ENCODE peak calls at places on chromosomes 3 and 15, in ten cellular contexts. S is WERI-Rb-1, F is foreskin fibroblast, P is brain microvascular endothelial cell, W is GM12865, E is adrenal gland, U is heart left ventricle, B is neural crest cell, L is fibroblast of lung, J is transverse colon. I is an unnamed sample.
A peak's percentile ranks its signal among the peaks of the same experiment; 100 is the strongest.

GRCh38 chr3:10435850-10436249 is 69.5 kb downstream of the ATP2B2 start:
- DNase-seq in S (no peak), J (no peak), P (no peak), W (no peak), B (no peak), L (no peak), E (no peak), U (no peak), F (no peak), I (no peak)

GRCh38 chr3:178325330-178325729 is 210.9 kb upstream of the KCNMB2 start:
- DNase-seq in F (peak; percentile 49), S (no peak), L (peak; percentile 75), W (no peak), B (no peak), U (no peak), P (no peak), J (no peak), E (no peak), I (peak; percentile 65)

GRCh38 chr3:7204848-7205156 is 343.9 kb downstream of the GRM7 start:
- DNase-seq in E (no peak), W (no peak), L (no peak), P (no peak), S (no peak), B (no peak), J (no peak), F (no peak), U (no peak), I (no peak)

GRCh38 chr3:56303508-56303907 is 164.8 kb downstream of the ERC2 start:
- DNase-seq in W (peak; percentile 79), E (no peak), B (peak; percentile 49), L (peak; percentile 57), P (peak; percentile 42), J (no peak), U (no peak), F (peak; percentile 60), S (peak; percentile 59), I (peak; percentile 44)

GRCh38 chr3:130480736-130481135 is 36.2 kb upstream of the COL6A6 start:
- DNase-seq in P (peak; percentile 28), U (peak; percentile 33), E (peak; percentile 19), W (peak; percentile 18), J (no peak), B (peak; percentile 3), S (peak; percentile 35), L (peak; percentile 49), F (peak; percentile 41), I (peak; percentile 72)

GRCh38 chr3:195259146-195259563 is 11.8 kb downstream of the XXYLT1 start:
- DNase-seq in S (no peak), B (no peak), J (no peak), W (no peak), L (peak; percentile 60), P (peak; percentile 32), F (peak; percentile 67), U (no peak), E (peak; percentile 64), I (peak; percentile 75)

GRCh38 chr15:48333553-48333952 is 2.3 kb downstream of the DUT start:
- DNase-seq in E (no peak), F (no peak), L (no peak), U (no peak), S (no peak), P (no peak), J (no peak), B (no peak), W (peak; percentile 12), I (no peak)

GRCh38 chr3:27165348-27165747 is 203.8 kb downstream of the NEK10 start:
- DNase-seq in B (no peak), J (no peak), P (peak; percentile 65), S (no peak), L (peak; percentile 64), F (peak; percentile 86), W (no peak), U (no peak), E (no peak), I (peak; percentile 83)

GRCh38 chr3:131995936-131996335 is 38.9 kb downstream of the CPNE4 start:
- DNase-seq in S (no peak), E (no peak), P (no peak), B (no peak), J (no peak), U (no peak), W (no peak), F (peak; percentile 67), L (no peak), I (peak; percentile 19)

GRCh38 chr3:30693470-30694120 is 87.2 kb downstream of the TGFBR2 start:
- DNase-seq in B (no peak), W (peak; percentile 67), L (peak; percentile 83), U (peak; percentile 43), J (peak; percentile 30), P (peak; percentile 64), S (peak; percentile 44), E (peak; percentile 57), F (peak; percentile 83), I (peak; percentile 74)

GRCh38 chr3:29695201-29695904 is 414.5 kb downstream of the RBMS3 start:
- DNase-seq in S (no peak), W (no peak), L (peak; percentile 96), F (peak; percentile 86), U (no peak), E (no peak), J (no peak), B (no peak), P (peak; percentile 20), I (peak; percentile 93)

GRCh38 chr3:178900244-178900643 is 171.4 kb downstream of the ZMAT3 start:
- DNase-seq in L (no peak), F (no peak), U (no peak), S (no peak), P (no peak), B (no peak), W (no peak), E (no peak), J (no peak), I (no peak)

GRCh38 chr3:123724306-123724705 is 139.5 kb upstream of the HACD2 start:
- DNase-seq in J (no peak), P (no peak), F (peak; percentile 49), U (no peak), L (peak; percentile 49), W (no peak), E (no peak), B (no peak), S (no peak), I (no peak)
- TF ChIP-seq CTCF in J (no peak), P (peak; percentile 53), F (peak; percentile 35), U (no peak), L (peak; percentile 48), W (no peak), E (no peak), B (no peak), S (peak; percentile 26), I (peak; percentile 36)

GRCh38 chr15:101664303-101664913 is 12.2 kb upstream of the TM2D3 start:
- DNase-seq in F (peak; percentile 61), J (no peak), P (no peak), L (peak; percentile 18), S (peak; percentile 40), W (no peak), B (no peak), E (no peak), U (no peak), I (peak; percentile 28)
- TF ChIP-seq CTCF in F (peak; percentile 17), J (no peak), P (peak; percentile 64), L (no peak), S (peak; percentile 45), W (no peak), B (peak; percentile 45), E (no peak), U (peak; percentile 19), I (peak; percentile 30)

DNA sequence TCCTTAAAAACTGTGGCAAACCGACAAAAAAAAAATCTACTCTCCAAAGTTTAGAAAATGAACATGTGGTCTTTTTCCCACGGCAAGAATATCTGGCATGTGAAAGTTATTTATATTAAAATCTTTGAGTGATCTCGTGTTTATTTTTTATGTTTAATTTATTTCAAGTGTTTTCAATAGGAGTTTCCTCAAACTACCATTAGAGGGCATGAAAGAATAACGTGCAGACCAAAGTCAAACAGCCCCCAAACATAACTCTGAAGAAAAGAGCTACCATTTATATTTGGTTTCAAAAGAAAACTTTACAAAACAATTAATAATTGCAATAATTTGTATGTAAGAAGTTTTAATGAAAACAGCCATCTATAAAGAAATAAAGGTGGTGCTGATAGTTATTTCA is 286.3 kb downstream of the ZIC4 start:
- DNase-seq in J (no peak), W (no peak), B (no peak), E (no peak), P (no peak), S (no peak), L (peak; percentile 70), F (peak; percentile 54), U (no peak), I (peak; percentile 43)
- TF ChIP-seq CTCF in J (peak; percentile 21), W (no peak), B (peak; percentile 61), E (no peak), P (peak; percentile 56), S (peak; percentile 16), L (peak; percentile 47), F (peak; percentile 51), U (no peak), I (peak; percentile 58)

GRCh38 chr3:11878837-11879236 is 32.2 kb upstream of the TAMM41 start:
- DNase-seq in B (no peak), E (no peak), S (no peak), P (no peak), U (no peak), W (no peak), L (no peak), J (no peak), F (no peak), I (no peak)
- TF ChIP-seq CTCF in B (no peak), E (no peak), S (peak; percentile 45), P (peak; percentile 20), U (no peak), W (no peak), L (no peak), J (no peak), F (no peak), I (no peak)

DNA sequence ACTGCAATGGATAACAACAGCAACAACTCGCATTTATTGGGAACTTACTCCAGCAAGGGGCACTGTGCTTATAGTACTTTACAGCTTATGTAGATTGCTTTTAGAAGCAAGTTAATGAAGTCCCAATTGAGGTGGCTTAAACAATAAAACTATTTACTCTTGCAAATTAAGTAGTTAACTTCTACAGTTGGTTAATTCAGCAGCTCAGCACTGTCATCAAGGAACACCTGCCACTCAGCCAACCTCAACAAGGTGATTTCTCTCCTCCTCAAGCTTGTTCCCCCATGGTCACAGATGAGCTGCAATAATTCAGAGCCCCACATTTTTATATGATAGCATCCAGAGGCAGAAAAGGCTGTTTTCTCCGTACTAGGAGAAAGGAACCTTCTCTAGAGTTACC is 124.2 kb downstream of the RASA2 start:
- DNase-seq in E (no peak), P (no peak), J (no peak), W (no peak), B (no peak), U (no peak), S (no peak), F (no peak), L (no peak), I (no peak)
- TF ChIP-seq CTCF in E (no peak), P (no peak), J (no peak), W (no peak), B (no peak), U (no peak), S (no peak), F (no peak), L (no peak), I (no peak)